ENCODE peak calls at places on chromosome 22, in ten cellular contexts. One of them, this sample, is unnamed.

GRCh38 chr22:46528121-46528610 is 9.3 kb downstream of the CELSR1 start:
- DNase-seq in stomach: no peak
- DNase-seq in GM12891: no peak
- DNase-seq in adrenal gland: no peak
- DNase-seq in suprapubic skin: no peak
- DNase-seq in H54: no peak
- DNase-seq in upper lobe of left lung: peak
- DNase-seq in prostate gland: peak
- DNase-seq in NB4: peak
- DNase-seq in HCT116: peak
- DNase-seq in this sample: no peak

GRCh38 chr22:31488988-31489617 is 539 bp downstream of the EIF4ENIF1 start:
- DNase-seq in upper lobe of left lung: peak
- DNase-seq in prostate gland: peak
- DNase-seq in adrenal gland: peak
- DNase-seq in suprapubic skin: peak
- DNase-seq in GM12891: peak
- DNase-seq in stomach: peak
- DNase-seq in NB4: peak
- DNase-seq in H54: peak
- DNase-seq in HCT116: no peak
- DNase-seq in this sample: peak

GRCh38 chr22:21718492-21718891 is 17.1 kb downstream of the YPEL1 start:
- DNase-seq in upper lobe of left lung: no peak
- DNase-seq in prostate gland: no peak
- DNase-seq in adrenal gland: no peak
- DNase-seq in NB4: no peak
- DNase-seq in suprapubic skin: no peak
- DNase-seq in stomach: no peak
- DNase-seq in GM12891: no peak
- DNase-seq in H54: no peak
- DNase-seq in HCT116: no peak
- DNase-seq in this sample: no peak

GRCh38 chr22:40637181-40638150 is 947 bp upstream of the MRTFA start:
- DNase-seq in GM12891: no peak
- DNase-seq in prostate gland: no peak
- DNase-seq in HCT116: no peak
- DNase-seq in stomach: peak
- DNase-seq in H54: no peak
- DNase-seq in upper lobe of left lung: peak
- DNase-seq in suprapubic skin: peak
- DNase-seq in NB4: no peak
- DNase-seq in adrenal gland: peak
- DNase-seq in this sample: peak

GRCh38 chr22:29907753-29908515 is 25.0 kb downstream of the MTMR3 start:
- DNase-seq in prostate gland: peak
- DNase-seq in NB4: peak
- DNase-seq in adrenal gland: peak
- DNase-seq in stomach: peak
- DNase-seq in suprapubic skin: peak
- DNase-seq in HCT116: peak
- DNase-seq in GM12891: no peak
- DNase-seq in H54: peak
- DNase-seq in upper lobe of left lung: peak
- DNase-seq in this sample: peak

GRCh38 chr22:49853981-49854791 is 542 bp downstream of the ZBED4 start:
- DNase-seq in H54: no peak
- DNase-seq in adrenal gland: peak
- DNase-seq in HCT116: no peak
- DNase-seq in upper lobe of left lung: peak
- DNase-seq in suprapubic skin: no peak
- DNase-seq in prostate gland: peak
- DNase-seq in GM12891: no peak
- DNase-seq in NB4: peak
- DNase-seq in stomach: no peak
- DNase-seq in this sample: peak

GRCh38 chr22:45206233-45206632 is 34.5 kb downstream of the KIAA0930 start:
- DNase-seq in NB4: no peak
- DNase-seq in prostate gland: no peak
- DNase-seq in upper lobe of left lung: no peak
- DNase-seq in H54: no peak
- DNase-seq in GM12891: no peak
- DNase-seq in stomach: no peak
- DNase-seq in HCT116: no peak
- DNase-seq in suprapubic skin: no peak
- DNase-seq in adrenal gland: no peak
- DNase-seq in this sample: no peak

GRCh38 chr22:22465782-22466181 is 42.8 kb downstream of the ZNF280B start:
- DNase-seq in GM12891: no peak
- DNase-seq in stomach: no peak
- DNase-seq in prostate gland: no peak
- DNase-seq in HCT116: no peak
- DNase-seq in H54: no peak
- DNase-seq in upper lobe of left lung: no peak
- DNase-seq in suprapubic skin: no peak
- DNase-seq in NB4: no peak
- DNase-seq in adrenal gland: no peak
- DNase-seq in this sample: no peak

GRCh38 chr22:44890416-44891292 is 119.2 kb downstream of the PHF21B start:
- DNase-seq in upper lobe of left lung: no peak
- DNase-seq in HCT116: no peak
- DNase-seq in adrenal gland: no peak
- DNase-seq in prostate gland: no peak
- DNase-seq in stomach: no peak
- DNase-seq in NB4: no peak
- DNase-seq in suprapubic skin: peak
- DNase-seq in GM12891: no peak
- DNase-seq in H54: no peak
- DNase-seq in this sample: no peak

GRCh38 chr22:23786752-23787599 is at the start of gene SMARCB1:
- DNase-seq in adrenal gland: peak
- DNase-seq in H54: peak
- DNase-seq in GM12891: peak
- DNase-seq in HCT116: peak
- DNase-seq in NB4: peak
- DNase-seq in stomach: peak
- DNase-seq in suprapubic skin: peak
- DNase-seq in prostate gland: peak
- DNase-seq in upper lobe of left lung: peak
- DNase-seq in this sample: peak
- TF ChIP-seq POLR2A in adrenal gland: peak
- TF ChIP-seq POLR2A in H54: peak
- TF ChIP-seq POLR2A in GM12891: no peak
- TF ChIP-seq POLR2A in HCT116: peak
- TF ChIP-seq POLR2A in NB4: no peak
- TF ChIP-seq POLR2A in stomach: peak
- TF ChIP-seq POLR2A in suprapubic skin: no peak
- TF ChIP-seq POLR2A in prostate gland: peak
- TF ChIP-seq POLR2A in upper lobe of left lung: peak
- TF ChIP-seq POLR2A in this sample: peak

GRCh38 chr22:39283312-39284141 is 35.9 kb downstream of the RPL3 start:
- DNase-seq in H54: peak
- DNase-seq in NB4: no peak
- DNase-seq in adrenal gland: peak
- DNase-seq in prostate gland: no peak
- DNase-seq in stomach: peak
- DNase-seq in HCT116: no peak
- DNase-seq in upper lobe of left lung: peak
- DNase-seq in GM12891: no peak
- DNase-seq in suprapubic skin: peak
- DNase-seq in this sample: peak
- TF ChIP-seq POLR2A in H54: no peak
- TF ChIP-seq POLR2A in NB4: no peak
- TF ChIP-seq POLR2A in adrenal gland: no peak
- TF ChIP-seq POLR2A in prostate gland: no peak
- TF ChIP-seq POLR2A in stomach: no peak
- TF ChIP-seq POLR2A in HCT116: no peak
- TF ChIP-seq POLR2A in upper lobe of left lung: peak
- TF ChIP-seq POLR2A in GM12891: no peak
- TF ChIP-seq POLR2A in suprapubic skin: no peak
- TF ChIP-seq POLR2A in this sample: no peak

DNA sequence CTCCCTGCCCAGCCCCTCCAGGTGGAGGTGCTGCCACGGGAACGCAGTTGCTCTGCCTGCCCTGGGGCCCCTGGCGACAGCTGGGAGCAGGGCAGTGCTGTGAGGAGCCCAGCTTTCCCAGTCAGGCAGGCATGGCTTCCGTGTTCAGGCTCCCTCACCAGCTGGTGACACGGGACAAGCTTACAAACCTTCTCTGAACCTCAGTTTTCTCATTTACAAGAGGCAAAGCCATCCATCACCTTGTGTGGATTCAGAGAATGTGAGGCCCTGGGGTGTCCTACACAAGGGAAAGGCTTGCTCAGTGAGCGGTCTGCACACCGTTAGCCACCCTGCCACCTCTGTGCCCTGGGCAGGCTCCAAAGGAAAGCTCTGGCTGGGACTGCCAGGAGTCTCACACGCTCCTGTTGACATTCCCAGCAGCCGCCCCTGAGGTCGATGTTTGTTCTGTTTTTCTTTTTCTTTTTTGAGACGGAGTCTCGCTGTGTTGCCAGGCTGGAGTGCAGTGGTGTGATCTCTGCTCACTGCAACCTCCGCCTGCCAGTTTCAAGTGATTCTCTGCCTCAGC is 23.5 kb downstream of the SUN2 start:
- DNase-seq in upper lobe of left lung: no peak
- DNase-seq in HCT116: no peak
- DNase-seq in prostate gland: no peak
- DNase-seq in GM12891: no peak
- DNase-seq in NB4: no peak
- DNase-seq in adrenal gland: no peak
- DNase-seq in stomach: peak
- DNase-seq in suprapubic skin: no peak
- DNase-seq in H54: no peak
- DNase-seq in this sample: no peak
- TF ChIP-seq POLR2A in upper lobe of left lung: no peak
- TF ChIP-seq POLR2A in HCT116: no peak
- TF ChIP-seq POLR2A in prostate gland: no peak
- TF ChIP-seq POLR2A in GM12891: peak
- TF ChIP-seq POLR2A in NB4: no peak
- TF ChIP-seq POLR2A in adrenal gland: no peak
- TF ChIP-seq POLR2A in stomach: no peak
- TF ChIP-seq POLR2A in suprapubic skin: no peak
- TF ChIP-seq POLR2A in H54: no peak
- TF ChIP-seq POLR2A in this sample: no peak

DNA sequence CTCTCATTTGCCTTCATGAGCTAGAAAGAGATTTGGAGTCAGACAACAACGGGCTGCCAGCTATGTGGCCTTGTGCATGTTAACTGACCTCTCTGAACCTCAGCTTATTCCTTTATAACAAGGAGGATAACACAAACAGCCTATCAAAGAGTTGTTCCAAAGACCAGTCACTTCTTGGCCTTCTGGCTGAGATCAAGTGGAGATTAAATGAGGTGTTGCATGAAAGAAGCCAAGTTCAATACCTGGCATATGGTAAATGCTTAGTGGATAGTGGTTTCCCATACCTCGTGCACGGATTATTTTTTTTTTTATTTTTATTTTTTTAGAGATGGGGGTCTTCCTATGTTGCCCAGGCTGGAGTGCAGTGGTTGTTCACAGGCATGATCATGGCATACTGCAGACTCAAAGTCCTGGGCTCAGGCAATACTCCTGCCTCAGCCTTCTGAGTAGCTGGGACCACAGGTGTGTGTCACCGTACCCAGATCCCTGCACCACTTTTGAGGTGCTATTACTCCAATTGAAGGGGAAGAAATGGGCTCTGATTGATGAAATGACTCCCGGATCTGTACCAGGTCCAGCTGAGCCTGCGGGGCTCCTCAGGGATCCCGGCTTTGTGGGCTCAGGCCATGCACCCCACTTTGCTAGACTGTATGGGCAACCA is 4.9 kb downstream of the LGALS1 start:
- DNase-seq in stomach: no peak
- DNase-seq in GM12891: no peak
- DNase-seq in suprapubic skin: no peak
- DNase-seq in H54: no peak
- DNase-seq in adrenal gland: no peak
- DNase-seq in upper lobe of left lung: no peak
- DNase-seq in HCT116: no peak
- DNase-seq in prostate gland: no peak
- DNase-seq in NB4: no peak
- DNase-seq in this sample: no peak
- TF ChIP-seq POLR2A in stomach: no peak
- TF ChIP-seq POLR2A in GM12891: no peak
- TF ChIP-seq POLR2A in suprapubic skin: no peak
- TF ChIP-seq POLR2A in H54: no peak
- TF ChIP-seq POLR2A in adrenal gland: no peak
- TF ChIP-seq POLR2A in upper lobe of left lung: no peak
- TF ChIP-seq POLR2A in HCT116: no peak
- TF ChIP-seq POLR2A in prostate gland: no peak
- TF ChIP-seq POLR2A in NB4: no peak
- TF ChIP-seq POLR2A in this sample: no peak

GRCh38 chr22:23895599-23896144 is 1.5 kb downstream of the MIF start:
- DNase-seq in prostate gland: no peak
- DNase-seq in adrenal gland: no peak
- DNase-seq in suprapubic skin: no peak
- DNase-seq in stomach: no peak
- DNase-seq in GM12891: no peak
- DNase-seq in HCT116: no peak
- DNase-seq in NB4: no peak
- DNase-seq in H54: no peak
- DNase-seq in upper lobe of left lung: no peak
- DNase-seq in this sample: no peak
- TF ChIP-seq POLR2A in prostate gland: no peak
- TF ChIP-seq POLR2A in adrenal gland: no peak
- TF ChIP-seq POLR2A in suprapubic skin: no peak
- TF ChIP-seq POLR2A in stomach: no peak
- TF ChIP-seq POLR2A in GM12891: no peak
- TF ChIP-seq POLR2A in HCT116: no peak
- TF ChIP-seq POLR2A in NB4: no peak
- TF ChIP-seq POLR2A in H54: no peak
- TF ChIP-seq POLR2A in upper lobe of left lung: no peak
- TF ChIP-seq POLR2A in this sample: no peak

GRCh38 chr22:36165161-36165560 is 4.6 kb upstream of the APOL3 start:
- DNase-seq in GM12891: no peak
- DNase-seq in NB4: no peak
- DNase-seq in prostate gland: no peak
- DNase-seq in adrenal gland: no peak
- DNase-seq in HCT116: no peak
- DNase-seq in suprapubic skin: no peak
- DNase-seq in stomach: no peak
- DNase-seq in H54: no peak
- DNase-seq in upper lobe of left lung: peak
- DNase-seq in this sample: no peak
- TF ChIP-seq POLR2A in GM12891: no peak
- TF ChIP-seq POLR2A in NB4: no peak
- TF ChIP-seq POLR2A in prostate gland: no peak
- TF ChIP-seq POLR2A in adrenal gland: no peak
- TF ChIP-seq POLR2A in HCT116: no peak
- TF ChIP-seq POLR2A in suprapubic skin: no peak
- TF ChIP-seq POLR2A in stomach: no peak
- TF ChIP-seq POLR2A in H54: no peak
- TF ChIP-seq POLR2A in upper lobe of left lung: no peak
- TF ChIP-seq POLR2A in this sample: no peak

GRCh38 chr22:19132693-19133400 is 1.7 kb downstream of the TSSK2 start:
- DNase-seq in H54: no peak
- DNase-seq in adrenal gland: no peak
- DNase-seq in prostate gland: no peak
- DNase-seq in suprapubic skin: no peak
- DNase-seq in stomach: no peak
- DNase-seq in GM12891: peak
- DNase-seq in HCT116: no peak
- DNase-seq in NB4: no peak
- DNase-seq in upper lobe of left lung: no peak
- DNase-seq in this sample: no peak
- TF ChIP-seq POLR2A in H54: no peak
- TF ChIP-seq POLR2A in adrenal gland: no peak
- TF ChIP-seq POLR2A in prostate gland: no peak
- TF ChIP-seq POLR2A in suprapubic skin: no peak
- TF ChIP-seq POLR2A in stomach: no peak
- TF ChIP-seq POLR2A in GM12891: no peak
- TF ChIP-seq POLR2A in HCT116: no peak
- TF ChIP-seq POLR2A in NB4: no peak
- TF ChIP-seq POLR2A in upper lobe of left lung: no peak
- TF ChIP-seq POLR2A in this sample: no peak

This sample was measured in erythroblast.